ENCODE peak calls at places on chromosome 2, in ten cellular contexts. R, J, A, Z, Y, P, B, W, O and L are unnamed samples.
A peak's percentile ranks its signal among the peaks of the same experiment; 100 is the strongest.

GRCh38 chr2:239731998-239732665 is 293.0 kb downstream of the NDUFA10 start:
- DNase-seq in R (no peak), J (peak; percentile 19), A (no peak), Z (no peak), Y (no peak), P (no peak), B (no peak), W (peak; percentile 27), O (peak; percentile 48), L (no peak)

GRCh38 chr2:181685150-181685688 is 4.9 kb upstream of the NEUROD1 start:
- DNase-seq in R (peak; percentile 7), J (no peak), A (no peak), Z (no peak), Y (peak; percentile 12), P (no peak), B (no peak), W (no peak), O (no peak), L (no peak)

GRCh38 chr2:11672404-11672803 is 2.4 kb upstream of the NTSR2 start:
- DNase-seq in R (no peak), J (no peak), A (no peak), Z (no peak), Y (no peak), P (no peak), B (no peak), W (no peak), O (no peak), L (no peak)

GRCh38 chr2:164287041-164287440 is 334.2 kb downstream of the GRB14 start:
- DNase-seq in R (no peak), J (no peak), A (no peak), Z (no peak), Y (no peak), P (no peak), B (no peak), W (no peak), O (no peak), L (no peak)

GRCh38 chr2:88924533-88924932 is 233.1 kb downstream of the RPIA start:
- DNase-seq in R (no peak), J (no peak), A (no peak), Z (no peak), Y (no peak), P (no peak), B (no peak), W (no peak), O (no peak), L (no peak)

GRCh38 chr2:173119069-173119807 is 43.6 kb downstream of the MAP3K20 start:
- DNase-seq in R (no peak), J (peak; percentile 43), A (peak; percentile 22), Z (no peak), Y (no peak), P (no peak), B (no peak), W (no peak), O (peak; percentile 86), L (peak; percentile 42)

GRCh38 chr2:234467289-234467688 is 29.6 kb downstream of the ARL4C start:
- DNase-seq in R (no peak), J (no peak), A (no peak), Z (no peak), Y (peak; percentile 92), P (no peak), B (no peak), W (no peak), O (no peak), L (no peak)

GRCh38 chr2:233142355-233142897 is 82.3 kb downstream of the INPP5D start:
- DNase-seq in R (peak; percentile 44), J (no peak), A (no peak), Z (no peak), Y (no peak), P (no peak), B (no peak), W (no peak), O (no peak), L (no peak)

GRCh38 chr2:3476386-3477033 is 42.8 kb downstream of the ADI1 start:
- DNase-seq in R (no peak), J (no peak), A (no peak), Z (no peak), Y (peak; percentile 59), P (no peak), B (no peak), W (no peak), O (no peak), L (no peak)

DNA sequence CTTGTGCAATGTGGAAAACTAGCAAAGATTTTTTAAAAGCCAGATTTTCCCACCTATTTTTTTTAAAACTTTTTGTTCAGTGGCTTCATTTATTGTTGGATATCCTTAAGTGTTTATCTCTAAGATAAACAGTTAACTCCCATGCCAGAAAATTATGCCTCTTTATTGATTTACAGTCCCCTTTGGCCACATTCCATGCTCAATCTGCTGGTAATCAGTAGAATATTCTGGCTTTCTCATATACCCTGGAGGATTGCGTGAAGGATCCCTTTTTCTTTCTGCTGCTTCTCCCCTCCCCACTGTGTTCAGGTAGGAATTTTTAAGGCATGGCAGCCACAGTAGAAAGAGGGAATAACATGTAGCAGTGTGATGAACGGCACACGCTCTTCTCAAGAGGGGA is 2.6 kb downstream of the GRHL1 start:
- DNase-seq in R (no peak), J (no peak), A (no peak), Z (no peak), Y (no peak), P (no peak), B (no peak), W (no peak), O (no peak), L (no peak)
- H3K4me3 ChIP-seq in R (no peak overlapping the region), J (no peak overlapping the region), A (no peak overlapping the region), Z (no peak overlapping the region), Y (no peak overlapping the region), P (no peak overlapping the region), B (no peak overlapping the region), W (no peak overlapping the region), O (no peak overlapping the region), L (no peak overlapping the region)

GRCh38 chr2:74457129-74457548 is 1.1 kb upstream of the WBP1 start:
- DNase-seq in R (no peak), J (no peak), A (no peak), Z (peak; percentile 52), Y (peak; percentile 31), P (no peak), B (no peak), W (no peak), O (no peak), L (no peak)
- TF ChIP-seq CTCF in R (no peak), J (no peak), A (no peak), Z (no peak), Y (no peak), P (no peak), B (no peak), W (no peak), O (no peak), L (no peak)

GRCh38 chr2:130390460-130391057 is 34.7 kb downstream of the PTPN18 start:
- DNase-seq in R (peak; percentile 41), J (peak; percentile 55), A (peak; percentile 68), Z (no peak), Y (no peak), P (peak; percentile 60), B (no peak), W (no peak), O (peak; percentile 72), L (no peak)

GRCh38 chr2:130391872-130392670 is 36.2 kb downstream of the PTPN18 start:
- DNase-seq in R (no peak), J (peak; percentile 54), A (no peak), Z (no peak), Y (peak; percentile 45), P (no peak), B (no peak), W (no peak), O (peak; percentile 64), L (no peak)

GRCh38 chr2:130389783-130390182 is 33.9 kb downstream of the PTPN18 start:
- DNase-seq in R (no peak), J (no peak), A (no peak), Z (no peak), Y (no peak), P (no peak), B (no peak), W (no peak), O (peak; percentile 27), L (no peak)

GRCh38 chr2:130389363-130389762 is 33.5 kb downstream of the PTPN18 start:
- DNase-seq in R (no peak), J (no peak), A (no peak), Z (no peak), Y (no peak), P (no peak), B (no peak), W (no peak), O (peak; percentile 56), L (no peak)

DNA sequence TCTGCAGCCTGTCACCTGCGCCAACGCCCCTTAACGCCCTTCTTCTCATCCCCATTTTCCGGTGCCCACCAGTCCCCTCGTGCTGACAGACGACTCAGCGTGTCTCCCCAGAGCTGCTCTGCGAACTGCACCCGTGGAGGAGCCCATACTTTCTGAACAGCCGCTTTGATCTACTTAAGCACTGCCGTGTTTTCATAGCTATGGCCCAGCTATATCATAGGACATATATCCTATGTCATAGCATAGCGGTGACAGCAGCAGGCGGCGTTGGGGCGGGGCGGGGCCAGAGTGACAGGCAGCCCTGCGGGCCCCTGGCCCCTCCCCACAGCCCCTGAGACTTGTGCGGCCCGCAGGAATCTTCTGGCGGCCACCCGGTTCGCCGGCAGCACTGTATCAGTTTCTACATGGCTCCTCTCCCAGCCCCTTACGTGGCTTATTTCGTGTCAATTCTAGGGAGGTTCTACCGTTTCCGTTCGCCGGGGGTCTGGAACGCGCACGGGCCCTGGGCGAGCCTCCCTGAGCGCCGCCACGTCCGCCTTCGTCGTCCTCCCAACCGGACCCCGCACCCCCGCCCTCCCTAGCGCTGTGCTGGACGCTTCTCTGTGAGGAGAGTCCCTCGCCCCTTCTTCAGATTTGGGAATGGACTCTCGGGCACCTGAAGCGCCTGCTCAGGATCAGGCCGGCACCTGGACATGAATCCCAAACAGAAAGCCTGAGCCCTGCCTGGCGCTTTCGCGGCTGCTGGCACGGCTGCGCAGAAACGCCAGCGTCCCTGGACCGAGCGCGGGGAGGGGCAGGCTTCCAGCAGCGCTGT is 35.4 kb downstream of the PTPN18 start:
- DNase-seq in R (peak; percentile 81), J (peak; percentile 85), A (peak; percentile 93), Z (peak; percentile 77), Y (peak; percentile 68), P (peak; percentile 86), B (peak; percentile 64), W (peak; percentile 90), O (peak; percentile 85), L (no peak)
- TF ChIP-seq POLR2A in R (no peak), J (no peak), A (peak; percentile 65), Z (no peak), Y (peak; percentile 82), P (no peak), B (peak; percentile 60), W (peak; percentile 49), O (peak; percentile 27), L (no peak)

DNA sequence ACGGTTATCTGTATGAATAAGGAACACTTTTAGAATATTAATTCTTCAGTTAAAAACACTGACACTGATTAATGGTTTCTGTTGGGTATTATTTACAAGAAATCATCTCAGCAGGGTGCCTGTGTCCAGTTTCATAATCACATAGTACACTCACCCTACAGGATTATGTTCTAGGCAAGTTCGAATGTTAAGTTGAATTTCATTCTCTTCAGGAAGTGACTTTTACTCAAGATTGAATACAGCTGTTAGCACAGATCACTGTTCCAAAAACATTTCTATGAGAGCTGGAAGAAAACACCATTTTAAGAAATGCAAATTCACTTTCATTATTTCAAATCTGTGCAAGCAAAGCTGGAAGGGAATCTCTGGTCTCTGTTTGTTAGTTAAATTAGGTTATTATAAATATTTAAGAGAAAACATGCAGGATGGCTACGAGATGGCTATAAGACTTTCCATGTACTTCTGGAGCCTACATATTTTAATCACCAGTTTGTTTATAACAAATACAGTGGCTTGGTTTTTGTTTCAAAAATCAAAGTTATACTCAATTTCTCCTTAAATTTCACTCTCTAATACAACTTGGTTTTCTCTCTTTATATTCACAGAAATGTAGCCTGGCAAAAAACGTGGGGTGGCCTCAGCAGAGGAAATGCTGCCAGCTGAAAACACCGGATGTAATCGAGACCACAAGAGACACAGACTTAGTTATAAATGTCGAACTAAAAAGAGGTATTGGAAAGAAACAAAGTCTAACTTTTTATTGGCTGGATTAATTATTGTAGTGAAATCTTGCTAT is 65.8 kb downstream of the RBMS1 start:
- DNase-seq in R (peak; percentile 84), J (peak; percentile 43), A (peak; percentile 29), Z (peak; percentile 57), Y (peak; percentile 87), P (no peak), B (no peak), W (no peak), O (no peak), L (peak; percentile 87)
- H3K4me3 ChIP-seq in R (peak overlapping the region; percentile 40), J (peak overlapping the region; percentile 6), A (no peak overlapping the region), Z (no peak overlapping the region), Y (peak overlapping the region; percentile 10), P (no peak overlapping the region), B (no peak overlapping the region), W (no peak overlapping the region), O (no peak overlapping the region), L (no peak overlapping the region)